ENCODE peak calls at places on chromosomes 11 and 22, in seven cellular contexts. X is psoas muscle, S is cardiac fibroblast, G is HFF-Myc, F is BJ, H is AG10803, P is astrocyte. E is an unnamed sample.
A peak's percentile ranks its signal among the peaks of the same experiment; 100 is the strongest.

GRCh38 chr11:124961972-124962609 is 8.1 kb downstream of the CCDC15 start:
- DNase-seq in F (no peak), G (peak; percentile 75), H (peak; percentile 81), S (peak; percentile 90), X (no peak), P (peak; percentile 57), E (peak; percentile 37)

GRCh38 chr11:112336356-112336886 is 75.8 kb upstream of the PLET1 start:
- DNase-seq in G (no peak), S (no peak), H (no peak), P (no peak), X (no peak), F (no peak), E (no peak)

GRCh38 chr11:117807482-117808272 is 10.7 kb upstream of the DSCAML1 start:
- DNase-seq in X (peak; percentile 74), P (no peak), G (no peak), F (no peak), S (peak; percentile 68), H (peak; percentile 51), E (no peak)

GRCh38 chr11:82890002-82890341 is 10.3 kb downstream of the PRCP start:
- DNase-seq in F (no peak), P (no peak), X (no peak), G (no peak), S (no peak), H (no peak), E (no peak)

GRCh38 chr22:35627267-35628041 is 10.3 kb upstream of the MB start:
- DNase-seq in H (peak; percentile 90), F (peak; percentile 69), G (peak; percentile 84), X (peak; percentile 75), P (peak; percentile 80), S (peak; percentile 93), E (no peak)

GRCh38 chr11:12029738-12030363 is 21.4 kb upstream of the DKK3 start:
- DNase-seq in X (no peak), P (no peak), S (no peak), F (no peak), G (peak; percentile 29), H (peak; percentile 39), E (peak; percentile 35)

GRCh38 chr11:67645521-67646457 is 4.7 kb downstream of the ACY3 start:
- DNase-seq in G (no peak), P (no peak), X (no peak), F (no peak), S (no peak), H (no peak), E (no peak)

GRCh38 chr11:125337836-125338235 is 158.2 kb downstream of the FEZ1 start:
- DNase-seq in G (no peak), S (peak; percentile 14), F (no peak), P (no peak), H (no peak), X (no peak), E (no peak)

GRCh38 chr11:11476499-11476898 is 123.4 kb upstream of the CSNK2A3 start:
- DNase-seq in H (no peak), G (no peak), X (no peak), F (no peak), S (no peak), P (no peak), E (no peak)

GRCh38 chr11:614583-615452 is 932 bp downstream of the IRF7 start:
- DNase-seq in F (no peak), S (no peak), H (peak; percentile 6), G (no peak), P (no peak), X (peak; percentile 75), E (no peak)

GRCh38 chr22:46835693-46836092 is 73.2 kb downstream of the TBC1D22A start:
- DNase-seq in G (no peak), S (no peak), X (no peak), F (no peak), H (no peak), P (no peak), E (no peak)

GRCh38 chr11:69683764-69684333 is 8.7 kb upstream of the LTO1 start:
- DNase-seq in H (no peak), G (no peak), P (no peak), X (no peak), F (no peak), S (peak; percentile 20), E (no peak)

GRCh38 chr11:67409261-67409666 is 5.4 kb downstream of the TBC1D10C start:
- DNase-seq in P (no peak), H (no peak), X (no peak), G (no peak), S (no peak), F (no peak), E (no peak)

GRCh38 chr11:76763573-76764348 is 19.4 kb upstream of the TSKU start:
- DNase-seq in X (no peak), F (peak; percentile 61), G (peak; percentile 70), H (peak; percentile 85), P (peak; percentile 94), S (peak; percentile 87), E (no peak)

GRCh38 chr11:76243157-76243556 is 36.9 kb upstream of the WNT11 start:
- DNase-seq in P (no peak), X (no peak), F (no peak), S (no peak), G (no peak), H (no peak), E (no peak)

GRCh38 chr11:71228961-71229360 is 23.4 kb downstream of the SHANK2 start:
- DNase-seq in S (no peak), X (no peak), H (no peak), G (no peak), P (no peak), F (no peak), E (no peak)

GRCh38 chr11:67118059-67118766 is 850 bp upstream of the KDM2A start:
- DNase-seq in F (no peak), X (peak; percentile 48), S (no peak), G (no peak), P (no peak), H (peak; percentile 27), E (no peak)

GRCh38 chr11:69301491-69302401 is 7.8 kb downstream of the MYEOV start:
- DNase-seq in F (peak; percentile 71), X (peak; percentile 52), P (peak; percentile 86), G (peak; percentile 88), H (peak; percentile 88), S (peak; percentile 93), E (no peak)

GRCh38 chr11:48013269-48013901 is 33.0 kb downstream of the PTPRJ start:
- DNase-seq in G (no peak), P (no peak), H (peak; percentile 38), X (no peak), S (peak; percentile 61), F (no peak), E (no peak)

GRCh38 chr22:50729391-50730012 is 8.5 kb upstream of the ACR start:
- DNase-seq in F (no peak), S (no peak), G (no peak), X (no peak), P (no peak), H (no peak), E (no peak)

GRCh38 chr11:77799338-77799737 is 21.2 kb downstream of the RSF1 start:
- DNase-seq in F (no peak), P (no peak), S (peak; percentile 27), H (peak; percentile 37), G (no peak), X (no peak), E (no peak)

GRCh38 chr22:42433754-42434153 is 1.6 kb upstream of the NFAM1 start:
- DNase-seq in X (no peak), F (no peak), G (no peak), H (no peak), S (no peak), P (no peak), E (no peak)

GRCh38 chr11:75311858-75312288 is 39.6 kb downstream of the ARRB1 start:
- DNase-seq in S (peak; percentile 84), G (no peak), H (peak; percentile 24), F (no peak), P (no peak), X (peak; percentile 85), E (no peak)

GRCh38 chr22:42069801-42070516 is 653 bp downstream of the NAGA start:
- DNase-seq in S (peak; percentile 9), H (no peak), G (no peak), X (no peak), F (no peak), P (no peak), E (no peak)

GRCh38 chr11:102172127-102172848 is 62.0 kb downstream of the YAP1 start:
- DNase-seq in F (no peak), P (peak; percentile 57), G (no peak), H (peak; percentile 81), X (peak; percentile 24), S (peak; percentile 88), E (no peak)
- H3K4me3 ChIP-seq in F (no peak overlapping the region), P (no peak overlapping the region), G (no peak overlapping the region), H (no peak overlapping the region), X (no peak overlapping the region), S (no peak overlapping the region), E (no peak overlapping the region)

GRCh38 chr11:22670803-22671202 is 4.4 kb downstream of the GAS2 start:
- DNase-seq in X (no peak), G (no peak), P (no peak), F (no peak), S (peak; percentile 32), H (no peak), E (no peak)
- TF ChIP-seq CTCF in X (peak; percentile 48), G (no peak), P (no peak), F (no peak), S (peak; percentile 36), H (no peak), E (peak; percentile 19)

DNA sequence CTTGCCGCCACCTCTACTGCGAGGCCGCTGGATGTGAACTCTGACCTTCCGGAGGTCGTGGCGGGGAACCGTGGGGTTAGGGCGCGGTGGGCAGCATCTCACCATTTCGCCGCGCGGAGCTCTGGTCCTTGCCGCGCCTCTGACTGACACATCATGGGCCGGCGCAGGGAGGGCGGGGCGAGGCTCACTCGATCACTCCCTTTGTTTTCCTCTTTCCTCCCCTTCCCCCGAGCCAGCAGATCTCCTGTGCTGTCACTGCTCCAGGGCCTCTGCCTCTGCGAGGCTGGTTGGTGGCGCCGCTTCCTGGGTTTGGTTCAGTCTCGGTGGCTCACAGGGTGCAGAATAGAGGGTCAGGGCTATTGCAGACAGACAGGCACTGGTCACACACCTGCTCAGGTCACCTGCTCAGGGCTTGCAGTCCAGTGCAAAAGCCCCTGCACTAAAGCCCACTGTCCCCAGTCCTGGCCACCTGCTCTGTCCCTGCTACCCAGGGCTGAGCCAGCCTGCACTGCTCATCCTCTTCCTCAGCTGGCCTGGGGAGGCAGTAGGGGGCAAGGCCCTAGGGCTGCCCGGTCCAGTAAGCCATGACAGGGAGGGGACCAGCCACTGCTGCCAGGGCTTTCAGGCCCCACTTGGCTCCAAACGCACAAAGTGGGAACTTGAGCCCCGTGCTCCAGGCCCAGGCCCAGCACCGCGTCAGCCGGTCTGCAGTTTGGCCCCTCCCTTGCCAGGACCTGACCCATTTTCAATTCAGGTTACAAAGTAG is 36.2 kb downstream of the PISD start:
- DNase-seq in X (peak; percentile 42), G (no peak), H (no peak), S (peak; percentile 50), F (no peak), P (no peak), E (no peak)
- H3K4me3 ChIP-seq in X (no peak overlapping the region), G (no peak overlapping the region), H (no peak overlapping the region), S (no peak overlapping the region), F (no peak overlapping the region), P (no peak overlapping the region), E (no peak overlapping the region)

DNA sequence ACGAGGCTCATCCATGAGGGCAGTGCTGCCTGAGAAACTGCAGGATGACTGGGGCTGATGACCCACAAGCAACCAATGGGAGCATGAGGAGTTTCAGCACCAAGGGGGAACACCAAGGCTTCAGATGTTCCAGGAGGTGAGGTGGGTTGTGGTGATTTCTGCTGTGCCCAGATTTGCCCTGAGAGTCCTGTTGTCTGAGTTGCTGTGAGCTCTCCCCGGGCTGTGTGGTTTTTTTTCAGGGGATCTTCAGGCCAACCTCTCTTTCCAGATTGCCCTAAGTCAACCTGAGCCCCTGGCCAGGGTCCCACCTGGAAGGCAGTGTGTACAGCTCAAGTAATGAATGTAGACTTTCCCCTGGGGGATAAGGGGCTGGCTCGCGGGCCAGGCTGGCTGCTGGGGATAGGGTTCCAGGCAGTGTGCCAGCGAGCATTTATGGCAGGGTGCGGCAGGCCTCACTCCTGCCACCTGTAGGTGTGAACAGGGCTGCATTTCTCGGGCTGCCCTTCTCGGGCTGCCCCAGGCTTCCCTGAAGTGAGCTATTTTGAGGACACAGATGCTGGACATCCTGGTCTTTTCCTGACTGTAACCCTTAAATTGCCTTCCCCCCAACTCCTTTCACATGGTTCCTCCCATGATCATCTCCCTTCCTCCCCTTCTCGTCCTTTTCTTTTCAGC is 9.8 kb downstream of the SLC22A6 start:
- DNase-seq in H (no peak), G (peak; percentile 17), P (no peak), S (peak; percentile 3), X (no peak), F (no peak), E (peak; percentile 3)
- TF ChIP-seq CTCF in H (no peak), G (peak; percentile 51), P (no peak), S (peak; percentile 30), X (peak; percentile 44), F (peak; percentile 21), E (peak; percentile 70)

E was measured in retinal pigment epithelial cell.